ENCODE peak calls at places on chromosomes 6 and 20, in six cellular contexts. U, Q, L, N, P and T are unnamed samples.

GRCh38 chr6:133396225-133396624 is 155.1 kb downstream of the EYA4 start:
- DNase-seq in U (no peak), Q (no peak), L (no peak), N (peak; percentile 30), P (no peak), T (no peak)

GRCh38 chr6:30752164-30752927 is 8.0 kb upstream of the IER3 start:
- DNase-seq in U (no peak), Q (peak; percentile 96), L (no peak), N (peak; percentile 93), P (peak; percentile 98), T (no peak)

GRCh38 chr6:169274761-169275160 is 21.1 kb upstream of the THBS2 start:
- DNase-seq in U (no peak), Q (no peak), L (no peak), N (no peak), P (no peak), T (no peak)

GRCh38 chr20:10090588-10091166 is 55.9 kb downstream of the ANKEF1 start:
- DNase-seq in U (no peak), Q (peak; percentile 73), L (no peak), N (peak; percentile 64), P (peak; percentile 34), T (peak; percentile 27)

GRCh38 chr20:41135187-41135887 is 2.0 kb upstream of the PLCG1 start:
- DNase-seq in U (no peak), Q (peak; percentile 67), L (peak; percentile 53), N (peak; percentile 67), P (no peak), T (peak; percentile 87)

GRCh38 chr6:148436466-148436865 is 93.8 kb downstream of the SASH1 start:
- DNase-seq in U (no peak), Q (no peak), L (no peak), N (no peak), P (no peak), T (no peak)

GRCh38 chr6:51489133-51489532 is 598.3 kb downstream of the PKHD1 start:
- DNase-seq in U (no peak), Q (no peak), L (no peak), N (no peak), P (no peak), T (no peak)

GRCh38 chr6:122145741-122146240 is 253.7 kb upstream of the HSF2 start:
- DNase-seq in U (no peak), Q (no peak), L (no peak), N (no peak), P (no peak), T (no peak)

GRCh38 chr6:31729979-31730630 is 1.0 kb upstream of the DDAH2 start:
- DNase-seq in U (no peak), Q (peak; percentile 88), L (peak; percentile 49), N (peak; percentile 79), P (peak; percentile 94), T (peak; percentile 60)

GRCh38 chr6:128208078-128208477 is 307.2 kb upstream of the THEMIS start:
- DNase-seq in U (no peak), Q (no peak), L (no peak), N (no peak), P (no peak), T (no peak)

GRCh38 chr6:122645256-122645655 is 35.1 kb downstream of the PKIB start:
- DNase-seq in U (no peak), Q (no peak), L (no peak), N (no peak), P (no peak), T (no peak)

GRCh38 chr6:109059148-109059547 is 35.5 kb downstream of the SESN1 start:
- DNase-seq in U (no peak), Q (no peak), L (no peak), N (no peak), P (no peak), T (no peak)

GRCh38 chr20:62623488-62624324 is 18.6 kb upstream of the SLCO4A1 start:
- DNase-seq in U (no peak), Q (peak; percentile 98), L (peak; percentile 66), N (peak; percentile 100), P (peak; percentile 96), T (peak; percentile 97)

GRCh38 chr6:30719791-30720737 is at the start of gene TUBB:
- DNase-seq in U (peak; percentile 56), Q (peak; percentile 99), L (peak; percentile 94), N (peak; percentile 89), P (peak; percentile 96), T (peak; percentile 83)

GRCh38 chr6:34791164-34791841 is 580 bp upstream of the BLTP3A start:
- DNase-seq in U (no peak), Q (peak; percentile 67), L (peak; percentile 18), N (no peak), P (peak; percentile 41), T (peak; percentile 62)

GRCh38 chr6:111888928-111889696 is 15.9 kb upstream of the FYN start:
- DNase-seq in U (no peak), Q (no peak), L (no peak), N (no peak), P (peak; percentile 40), T (peak; percentile 20)

GRCh38 chr6:41581381-41581991 is 35.3 kb downstream of the FOXP4 start:
- DNase-seq in U (no peak), Q (peak; percentile 73), L (no peak), N (peak; percentile 79), P (peak; percentile 69), T (no peak)

GRCh38 chr6:16292942-16293341 is 54.6 kb downstream of the GMPR start:
- DNase-seq in U (no peak), Q (no peak), L (no peak), N (no peak), P (no peak), T (no peak)

GRCh38 chr20:45098096-45098773 is 2.7 kb downstream of the KCNS1 start:
- DNase-seq in U (no peak), Q (no peak), L (no peak), N (peak; percentile 46), P (peak; percentile 31), T (no peak)

GRCh38 chr20:59122377-59122932 is 41.2 kb upstream of the ZNF831 start:
- DNase-seq in U (no peak), Q (no peak), L (no peak), N (no peak), P (no peak), T (no peak)

GRCh38 chr20:48933017-48933766 is 11.7 kb downstream of the ARFGEF2 start:
- DNase-seq in U (no peak), Q (no peak), L (no peak), N (no peak), P (no peak), T (no peak)

GRCh38 chr20:44552950-44553908 is 29.1 kb upstream of the PKIG start:
- DNase-seq in U (no peak), Q (no peak), L (no peak), N (peak; percentile 67), P (no peak), T (no peak)

GRCh38 chr6:1595271-1596087 is 14.2 kb upstream of the FOXC1 start:
- DNase-seq in U (no peak), Q (no peak), L (no peak), N (no peak), P (no peak), T (no peak)

GRCh38 chr6:117847912-117848311 is 59.2 kb upstream of the SLC35F1 start:
- DNase-seq in U (no peak), Q (no peak), L (no peak), N (no peak), P (no peak), T (no peak)

GRCh38 chr6:6927437-6928361 is 180.1 kb upstream of the RREB1 start:
- DNase-seq in U (no peak), Q (no peak), L (no peak), N (no peak), P (peak; percentile 60), T (no peak)

GRCh38 chr6:162785632-162786242 is 58.0 kb downstream of the PACRG start:
- DNase-seq in U (no peak), Q (no peak), L (no peak), N (no peak), P (peak; percentile 18), T (no peak)

GRCh38 chr6:152154559-152155356 is 347.3 kb downstream of the ESR1 start:
- DNase-seq in U (no peak), Q (no peak), L (no peak), N (no peak), P (no peak), T (no peak)

GRCh38 chr6:10412165-10412947 is 2.5 kb downstream of the TFAP2A start:
- DNase-seq in U (no peak), Q (no peak), L (no peak), N (peak; percentile 72), P (no peak), T (no peak)

GRCh38 chr20:35757098-35757705 is 14.6 kb upstream of the PHF20 start:
- DNase-seq in U (no peak), Q (no peak), L (no peak), N (no peak), P (no peak), T (no peak)

GRCh38 chr6:14117158-14118090 is at the start of gene CD83:
- DNase-seq in U (no peak), Q (peak; percentile 67), L (peak; percentile 80), N (peak; percentile 87), P (peak; percentile 77), T (peak; percentile 63)

GRCh38 chr20:44642203-44643153 is 9.0 kb downstream of the ADA start:
- DNase-seq in U (no peak), Q (peak; percentile 89), L (peak; percentile 4), N (peak; percentile 84), P (peak; percentile 82), T (peak; percentile 50)

GRCh38 chr6:85126448-85127178 is 323.3 kb upstream of the NT5E start:
- DNase-seq in U (no peak), Q (peak; percentile 46), L (no peak), N (peak; percentile 64), P (peak; percentile 46), T (peak; percentile 21)

GRCh38 chr20:45432294-45432693 is 16.4 kb downstream of the PIGT start:
- DNase-seq in U (no peak), Q (no peak), L (no peak), N (no peak), P (no peak), T (no peak)

GRCh38 chr20:45823949-45824835 is 2.9 kb downstream of the TNNC2 start:
- DNase-seq in U (no peak), Q (peak; percentile 76), L (peak; percentile 29), N (peak; percentile 46), P (peak; percentile 39), T (no peak)

GRCh38 chr20:57582432-57583288 is 21.8 kb downstream of the PCK1 start:
- DNase-seq in U (no peak), Q (peak; percentile 76), L (no peak), N (no peak), P (peak; percentile 56), T (no peak)

GRCh38 chr20:63706852-63707557 is 771 bp downstream of the ARFRP1 start:
- DNase-seq in U (no peak), Q (peak; percentile 77), L (peak; percentile 54), N (peak; percentile 74), P (peak; percentile 61), T (peak; percentile 77)